ENCODE peak calls at places on chromosomes 3 and 15, in eight cellular contexts. L is stimulated activated memory B cell treated with anti-CD40 and anti-IgM and Interleukin-4, amounts not matched to agents 10 μg/mL and 1 μg/mL and 100 μg/mL, for 72 hours; B is omental fat pad; U is activated naive CD8-positive, alpha-beta T cell treated with anti-CD3 and anti-CD28 coated beads, Interleukin-2, amount 50 U/mL, for 24 hours; R is heart right ventricle; A is Panc1; Z is left lobe of liver; D is lower lobe of right lung. K is an unnamed sample.

GRCh38 chr3:153442799-153443487 is 280.9 kb downstream of the RAP2B start:
- ATAC-seq in L (no peak), R (no peak), B (no peak), A (no peak), Z (no peak), D (no peak), U (peak; percentile 10), K (no peak)

GRCh38 chr3:151183253-151183652 is 19.8 kb downstream of the GPR171 start:
- ATAC-seq in Z (no peak), B (no peak), A (no peak), R (no peak), L (no peak), U (peak; percentile 52), D (no peak), K (no peak)

GRCh38 chr3:102485701-102486100 is 50.9 kb downstream of the ZPLD1 start:
- ATAC-seq in Z (no peak), D (no peak), U (no peak), L (no peak), R (no peak), A (no peak), B (no peak), K (no peak)

GRCh38 chr3:112498916-112499315 is 356 bp downstream of the BTLA start:
- ATAC-seq in L (peak; percentile 77), D (no peak), A (no peak), R (no peak), U (no peak), B (no peak), Z (no peak), K (no peak)

GRCh38 chr3:122003596-122003995 is 18.5 kb downstream of the ILDR1 start:
- ATAC-seq in D (no peak), A (no peak), U (no peak), R (no peak), L (no peak), B (no peak), Z (no peak), K (no peak)

GRCh38 chr3:31170932-31171670 is 276.6 kb upstream of the GADL1 start:
- ATAC-seq in B (no peak), Z (no peak), D (peak; percentile 82), U (no peak), A (no peak), R (no peak), L (no peak), K (no peak)

GRCh38 chr3:190357468-190357867 is 30.5 kb upstream of the CLDN16 start:
- ATAC-seq in Z (no peak), U (no peak), A (no peak), D (no peak), R (no peak), L (no peak), B (no peak), K (no peak)

GRCh38 chr3:66276705-66277274 is 56.0 kb downstream of the SLC25A26 start:
- ATAC-seq in A (no peak), U (no peak), R (no peak), D (no peak), B (no peak), Z (peak; percentile 92), L (no peak), K (peak; percentile 49)

GRCh38 chr3:69510481-69511031 is 124.7 kb upstream of the FRMD4B start:
- ATAC-seq in D (no peak), R (peak; percentile 60), A (no peak), Z (no peak), B (peak; percentile 48), L (no peak), U (no peak), K (no peak)

GRCh38 chr3:150931710-150932109 is 26.5 kb upstream of the MINDY4B start:
- ATAC-seq in A (no peak), U (no peak), D (no peak), B (peak; percentile 59), R (no peak), Z (peak; percentile 29), L (no peak), K (no peak)

GRCh38 chr3:69085543-69086132 is 901 bp downstream of the ARL6IP5 start:
- ATAC-seq in U (no peak), B (no peak), A (peak; percentile 6), Z (peak; percentile 53), L (peak; percentile 18), R (peak; percentile 53), D (peak; percentile 50), K (peak; percentile 28)

GRCh38 chr3:38579551-38580449 is 69.7 kb downstream of the SCN5A start:
- ATAC-seq in L (peak; percentile 54), B (no peak), D (no peak), U (no peak), A (no peak), Z (no peak), R (peak; percentile 81), K (peak; percentile 22)

GRCh38 chr3:166284994-166285393 is 447.8 kb upstream of the BCHE start:
- ATAC-seq in D (no peak), U (no peak), A (no peak), L (no peak), B (no peak), R (no peak), Z (no peak), K (peak; percentile 44)

GRCh38 chr15:71465109-71465508 is 345.2 kb upstream of the NR2E3 start:
- ATAC-seq in R (no peak), A (no peak), D (no peak), U (no peak), B (no peak), L (no peak), Z (no peak), K (peak; percentile 51)

GRCh38 chr15:65666257-65666656 is 44.5 kb downstream of the SLC24A1 start:
- ATAC-seq in D (no peak), Z (no peak), U (no peak), L (no peak), A (no peak), B (no peak), R (no peak), K (no peak)

GRCh38 chr3:13972679-13973379 is 93.0 kb upstream of the WNT7A start:
- ATAC-seq in A (no peak), B (no peak), R (no peak), Z (no peak), U (no peak), L (no peak), D (no peak), K (peak; percentile 51)

GRCh38 chr15:88043396-88043795 is 213.1 kb downstream of the NTRK3 start:
- ATAC-seq in D (no peak), L (no peak), A (no peak), R (no peak), Z (peak; percentile 44), B (no peak), U (no peak), K (no peak)

GRCh38 chr3:77599948-77600347 is 560.0 kb downstream of the ROBO2 start:
- ATAC-seq in A (no peak), U (no peak), L (no peak), D (no peak), R (no peak), B (no peak), Z (no peak), K (no peak)

GRCh38 chr15:46786886-46787285 is 930.4 kb upstream of the SEMA6D start:
- ATAC-seq in B (no peak), A (no peak), D (no peak), R (no peak), L (no peak), Z (no peak), U (no peak), K (no peak)

GRCh38 chr3:136753112-136753939 is 1.1 kb upstream of the STAG1 start:
- ATAC-seq in U (no peak), R (peak; percentile 65), D (peak; percentile 42), Z (peak; percentile 48), A (peak; percentile 21), L (no peak), B (peak; percentile 52), K (no peak)